ENCODE peak calls at places on chromosomes 12 and 14, in seven cellular contexts. X is K562, Q is HCT116, P is SK-N-SH, C is GM12878, G is HepG2, N is H1. S is an unnamed sample.

GRCh38 chr14:37142835-37143499 is 29.4 kb downstream of the SLC25A21 start:
- DNase-seq in X (no peak), Q (no peak), P (no peak), C (no peak), G (peak; percentile 35), N (no peak), S (peak; percentile 50)

GRCh38 chr12:103801709-103802585 is 39.1 kb downstream of the NT5DC3 start:
- DNase-seq in X (no peak), Q (peak; percentile 51), P (no peak), C (no peak), G (peak; percentile 57), N (no peak), S (no peak)

GRCh38 chr14:32028599-32028998 is 48.5 kb upstream of the ARHGAP5 start:
- DNase-seq in X (no peak), Q (no peak), P (no peak), C (no peak), G (no peak), N (no peak), S (no peak)

GRCh38 chr12:97960741-97961608 is 498.4 kb downstream of the RMST start:
- DNase-seq in X (peak; percentile 6), Q (peak; percentile 8), P (peak; percentile 19), C (peak; percentile 3), G (peak; percentile 14), N (peak; percentile 64), S (peak; percentile 52)

GRCh38 chr12:1806301-1807106 is 13.9 kb upstream of the LRTM2 start:
- DNase-seq in X (no peak), Q (no peak), P (no peak), C (no peak), G (no peak), N (no peak), S (no peak)

GRCh38 chr12:19826988-19827550 is 387.8 kb downstream of the AEBP2 start:
- DNase-seq in X (no peak), Q (no peak), P (no peak), C (no peak), G (no peak), N (no peak), S (no peak)

GRCh38 chr12:71639341-71639760 is 24.3 kb downstream of the ZFC3H1 start:
- DNase-seq in X (peak; percentile 26), Q (no peak), P (peak; percentile 10), C (no peak), G (peak; percentile 53), N (no peak), S (no peak)

GRCh38 chr12:14275886-14276285 is 89.6 kb upstream of the ATF7IP start:
- DNase-seq in X (peak; percentile 32), Q (no peak), P (no peak), C (no peak), G (no peak), N (no peak), S (no peak)

GRCh38 chr12:95790912-95791849 is 617 bp upstream of the NTN4 start:
- DNase-seq in X (no peak), Q (no peak), P (no peak), C (no peak), G (no peak), N (peak; percentile 77), S (peak; percentile 46)

GRCh38 chr14:24260026-24260779 is 2.8 kb downstream of the TGM1 start:
- DNase-seq in X (no peak), Q (no peak), P (no peak), C (no peak), G (no peak), N (no peak), S (peak; percentile 12)

GRCh38 chr12:11067514-11067913 is 5.4 kb upstream of the TAS2R46 start:
- DNase-seq in X (no peak), Q (no peak), P (no peak), C (no peak), G (no peak), N (no peak), S (no peak)

GRCh38 chr12:70052931-70053497 is 190.2 kb upstream of the CNOT2 start:
- DNase-seq in X (peak; percentile 66), Q (peak; percentile 75), P (no peak), C (no peak), G (peak; percentile 84), N (no peak), S (peak; percentile 12)

GRCh38 chr12:113054948-113055486 is 1.5 kb upstream of the DTX1 start:
- DNase-seq in X (no peak), Q (no peak), P (no peak), C (no peak), G (no peak), N (no peak), S (no peak)

GRCh38 chr12:62522984-62523383 is 56.4 kb downstream of the MON2 start:
- DNase-seq in X (no peak), Q (no peak), P (no peak), C (no peak), G (no peak), N (no peak), S (no peak)

GRCh38 chr12:10553148-10553547 is 47.5 kb downstream of the EIF2S3B start:
- DNase-seq in X (no peak), Q (no peak), P (no peak), C (no peak), G (no peak), N (no peak), S (no peak)

GRCh38 chr12:46371718-46372130 is 849 bp downstream of the SLC38A2 start:
- DNase-seq in X (peak; percentile 59), Q (no peak), P (peak; percentile 77), C (no peak), G (no peak), N (no peak), S (peak; percentile 66)

GRCh38 chr12:105431537-105431936 is 101.0 kb downstream of the C12orf75 start:
- DNase-seq in X (no peak), Q (no peak), P (no peak), C (no peak), G (no peak), N (no peak), S (no peak)

GRCh38 chr12:43158126-43158525 is 393.9 kb downstream of the ADAMTS20 start:
- DNase-seq in X (no peak), Q (no peak), P (no peak), C (no peak), G (no peak), N (no peak), S (no peak)

GRCh38 chr12:43151406-43152080 is 400.5 kb downstream of the ADAMTS20 start:
- DNase-seq in X (no peak), Q (no peak), P (no peak), C (no peak), G (no peak), N (no peak), S (no peak)

GRCh38 chr12:43148711-43149110 is 403.3 kb downstream of the ADAMTS20 start:
- DNase-seq in X (no peak), Q (no peak), P (no peak), C (no peak), G (no peak), N (no peak), S (peak; percentile 35)

GRCh38 chr12:43154498-43155045 is 397.4 kb downstream of the ADAMTS20 start:
- DNase-seq in X (no peak), Q (no peak), P (no peak), C (no peak), G (no peak), N (no peak), S (no peak)
- TF ChIP-seq JUND in X (no peak), Q (no peak), P (no peak), C (no peak), G (no peak), N (no peak), S (no peak)

DNA sequence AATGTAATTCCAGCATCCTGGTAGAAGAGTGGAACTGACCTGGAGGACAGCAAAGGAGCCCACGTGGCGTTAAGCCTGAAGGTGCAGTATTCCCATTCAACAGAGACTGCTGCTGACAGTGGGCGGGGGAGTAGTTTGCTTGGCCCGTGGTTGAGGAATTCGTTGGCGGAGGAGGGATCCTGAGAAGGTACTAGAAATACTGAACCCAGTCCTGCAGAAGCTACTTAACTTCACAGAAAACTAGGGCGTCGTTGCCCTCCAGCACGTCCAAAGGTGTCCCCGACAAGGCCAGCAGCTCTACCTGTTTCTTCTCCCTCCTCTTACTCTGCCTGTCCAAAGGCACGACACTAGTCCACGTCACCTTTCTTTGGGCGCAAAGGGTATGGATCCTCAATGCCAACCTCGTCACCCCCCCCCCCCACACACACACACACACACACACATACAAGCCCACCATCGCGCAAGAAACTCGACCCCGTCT is 303 bp downstream of the PUS7L start:
- DNase-seq in X (peak; percentile 56), Q (no peak), P (peak; percentile 47), C (peak; percentile 17), G (peak; percentile 37), N (peak; percentile 56), S (peak; percentile 51)
- TF ChIP-seq JUND in X (no peak), Q (no peak), P (no peak), C (no peak), G (no peak), N (no peak), S (no peak)

DNA sequence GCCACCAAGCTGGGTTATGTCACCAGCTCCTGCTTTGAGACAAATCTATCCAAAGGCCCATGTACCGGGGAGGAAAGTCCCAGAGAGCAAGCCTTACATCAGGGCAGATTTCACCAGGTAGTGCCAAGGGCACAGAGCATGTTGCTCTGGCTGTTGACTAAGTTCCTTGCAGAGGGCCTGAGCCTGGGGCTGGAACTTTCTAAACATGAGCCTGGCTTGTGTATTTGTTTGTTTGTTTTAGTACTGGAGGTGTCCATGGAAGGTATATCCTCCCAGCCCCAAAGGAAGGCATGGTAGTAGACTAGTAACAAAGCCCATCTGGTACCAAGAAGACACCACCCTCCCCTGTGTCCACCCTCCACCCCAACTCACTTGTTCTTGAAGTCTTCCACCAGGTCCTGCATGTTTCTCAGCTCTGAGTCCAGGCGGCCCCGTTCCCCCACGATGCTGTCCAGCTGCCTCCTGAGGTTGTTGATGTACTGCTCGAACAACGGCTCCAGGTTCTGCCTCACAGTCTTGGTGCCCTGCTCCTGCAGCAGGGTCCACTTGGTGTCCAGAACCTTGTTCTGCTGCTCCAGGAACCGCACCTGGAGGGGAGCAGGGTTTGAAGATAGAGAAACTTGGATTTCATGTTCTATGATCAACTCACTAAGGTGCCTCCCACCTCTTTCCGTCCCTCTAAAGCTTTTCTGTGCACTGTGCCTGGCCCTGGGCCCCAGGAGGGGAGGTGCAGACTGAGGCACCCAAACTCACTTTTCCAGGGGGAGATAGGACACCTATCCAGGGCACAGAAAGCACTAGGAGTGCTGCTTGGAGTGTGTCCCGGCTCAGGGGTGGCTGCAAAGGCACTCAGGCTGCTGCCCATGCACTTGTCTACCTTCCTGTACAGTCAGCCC is 1.4 kb downstream of the KRT5 start:
- DNase-seq in X (no peak), Q (no peak), P (no peak), C (no peak), G (no peak), N (peak; percentile 29), S (no peak)
- TF ChIP-seq JUND in X (no peak), Q (no peak), P (no peak), C (no peak), G (no peak), N (no peak), S (no peak)

GRCh38 chr14:64950889-64951288 is 8.3 kb upstream of the GPX2 start:
- DNase-seq in X (no peak), Q (no peak), P (no peak), C (no peak), G (no peak), N (no peak), S (no peak)
- TF ChIP-seq JUND in X (no peak), Q (no peak), P (no peak), C (no peak), G (no peak), N (no peak), S (no peak)

DNA sequence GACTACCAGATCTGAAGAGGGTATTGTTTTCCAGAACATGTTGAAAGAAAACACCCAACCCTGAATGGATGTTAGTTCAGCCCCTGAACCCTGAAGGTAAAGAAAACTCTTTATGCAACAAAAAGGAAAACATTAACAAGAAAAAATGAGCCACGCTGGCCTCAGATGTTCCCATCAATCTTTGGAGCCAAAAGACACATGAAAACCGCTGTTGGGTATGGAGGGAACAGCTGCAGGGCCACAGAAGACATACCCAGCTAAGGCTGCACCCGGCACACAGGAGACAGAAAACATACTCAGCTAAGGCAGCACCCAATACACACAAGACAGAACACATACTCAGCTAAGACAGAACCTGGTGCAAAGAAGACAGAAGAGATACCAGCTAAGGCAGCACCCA is 51.3 kb upstream of the GALNT9 start:
- DNase-seq in X (no peak), Q (no peak), P (no peak), C (no peak), G (no peak), N (no peak), S (no peak)
- TF ChIP-seq JUND in X (no peak), Q (no peak), P (no peak), C (no peak), G (no peak), N (no peak), S (no peak)

S was measured in T47D.